ENCODE peak calls at places on chromosomes 16 and 17, in seven cellular contexts. Y is CD8-positive, alpha-beta T cell; N is left lung; Z is uterus; I is neural progenitor cell; Q is GM12878; B is heart left ventricle. H is an unnamed sample.

GRCh38 chr17:72222571-72222970 is 101.8 kb downstream of the SOX9 start:
- DNase-seq in B (no peak), I (no peak), N (no peak), Z (no peak), Q (no peak), Y (no peak), H (no peak)

GRCh38 chr17:76145231-76146052 is 4.4 kb upstream of the FOXJ1 start:
- DNase-seq in Q (peak; percentile 19), I (no peak), Y (peak; percentile 79), N (no peak), B (peak; percentile 15), Z (no peak), H (no peak)

GRCh38 chr16:454397-454940 is 29.0 kb downstream of the RAB11FIP3 start:
- DNase-seq in B (no peak), N (no peak), Z (no peak), Y (no peak), Q (no peak), I (no peak), H (no peak)

GRCh38 chr17:38575781-38576180 is 30.0 kb downstream of the SRCIN1 start:
- DNase-seq in Q (no peak), B (no peak), Y (no peak), I (no peak), Z (no peak), N (no peak), H (no peak)

GRCh38 chr16:72815348-72816318 is 232.3 kb downstream of the ZFHX3 start:
- DNase-seq in N (no peak), Q (peak; percentile 16), Z (no peak), Y (no peak), B (no peak), I (no peak), H (no peak)

GRCh38 chr16:6250516-6250915 is 1082.1 kb upstream of the RBFOX1 start:
- DNase-seq in Q (no peak), Y (no peak), I (no peak), Z (no peak), N (no peak), B (no peak), H (no peak)

GRCh38 chr17:73476890-73477350 is 165.1 kb upstream of the CDC42EP4 start:
- DNase-seq in Y (no peak), Z (no peak), Q (no peak), N (no peak), I (no peak), B (peak; percentile 84), H (no peak)

GRCh38 chr17:42895185-42895555 is 5.4 kb upstream of the G6PC1 start:
- DNase-seq in Z (peak; percentile 76), B (peak; percentile 67), I (no peak), Q (no peak), Y (no peak), N (peak; percentile 68), H (no peak)

GRCh38 chr16:2663553-2664521 is 18.5 kb upstream of the KCTD5 start:
- DNase-seq in Y (no peak), Z (no peak), I (no peak), B (no peak), N (no peak), Q (no peak), H (no peak)

GRCh38 chr17:29619251-29619650 is 3.5 kb downstream of the CORO6 start:
- DNase-seq in Y (no peak), Q (no peak), Z (no peak), N (no peak), B (peak; percentile 84), I (peak; percentile 57), H (no peak)

GRCh38 chr16:85320677-85321385 is 208.6 kb upstream of the CIBAR2 start:
- DNase-seq in N (no peak), I (no peak), B (no peak), Q (no peak), Y (no peak), Z (no peak), H (no peak)

GRCh38 chr17:43645765-43646481 is 15.8 kb downstream of the MEOX1 start:
- DNase-seq in I (peak; percentile 49), N (peak; percentile 50), Q (no peak), Y (no peak), Z (peak; percentile 72), B (peak; percentile 89), H (no peak)

GRCh38 chr17:307741-308507 is 44.7 kb downstream of the RPH3AL start:
- DNase-seq in B (peak; percentile 40), N (no peak), Y (no peak), Z (peak; percentile 76), I (no peak), Q (no peak), H (no peak)

GRCh38 chr17:73304438-73304837 is 7.4 kb downstream of the CDC42EP4 start:
- DNase-seq in Z (no peak), I (no peak), Q (no peak), N (no peak), B (no peak), Y (no peak), H (no peak)

GRCh38 chr17:81160306-81160705 is 5.0 kb upstream of the PVALEF start:
- DNase-seq in Q (no peak), I (no peak), Y (no peak), Z (no peak), N (peak; percentile 71), B (no peak), H (no peak)

GRCh38 chr16:3161235-3162018 is 26.6 kb upstream of the OR1F1 start:
- DNase-seq in Z (no peak), I (no peak), Y (no peak), Q (no peak), B (no peak), N (no peak), H (no peak)

GRCh38 chr17:42341568-42341967 is 46.7 kb downstream of the STAT3 start:
- DNase-seq in Z (no peak), Q (no peak), I (no peak), Y (no peak), N (no peak), B (no peak), H (no peak)

GRCh38 chr16:23682181-23682580 is 3.5 kb downstream of the PLK1 start:
- DNase-seq in N (no peak), Q (no peak), I (no peak), Y (no peak), Z (no peak), B (no peak), H (no peak)

GRCh38 chr16:22075776-22076175 is 16.6 kb upstream of the VWA3A start:
- DNase-seq in Z (no peak), N (no peak), I (no peak), Q (no peak), Y (no peak), B (no peak), H (no peak)

GRCh38 chr16:3992297-3993051 is 112.0 kb upstream of the CREBBP start:
- DNase-seq in Y (no peak), Z (no peak), Q (no peak), N (no peak), I (peak; percentile 75), B (no peak), H (no peak)

GRCh38 chr17:10120749-10121148 is 77.7 kb downstream of the GAS7 start:
- DNase-seq in Y (no peak), Z (no peak), B (no peak), N (no peak), I (no peak), Q (no peak), H (no peak)

GRCh38 chr16:450385-450784 is 24.9 kb downstream of the RAB11FIP3 start:
- DNase-seq in I (no peak), Q (peak; percentile 17), Y (no peak), N (no peak), B (no peak), Z (no peak), H (no peak)

GRCh38 chr17:82914375-82914774 is 74.6 kb upstream of the ZNF750 start:
- DNase-seq in N (no peak), Q (no peak), Y (no peak), I (no peak), Z (no peak), B (peak; percentile 73), H (no peak)

GRCh38 chr16:57563487-57563750 is 21.0 kb downstream of the ADGRG5 start:
- DNase-seq in Y (peak; percentile 25), Z (no peak), N (no peak), B (no peak), Q (no peak), I (no peak), H (no peak)

GRCh38 chr16:54208262-54208661 is 78.3 kb downstream of the IRX3 start:
- DNase-seq in Y (no peak), Z (no peak), I (peak; percentile 37), B (no peak), N (no peak), Q (no peak), H (no peak)

GRCh38 chr17:3924421-3925350 is 8.4 kb upstream of the P2RX1 start:
- DNase-seq in Z (no peak), I (no peak), Q (no peak), N (no peak), Y (no peak), B (peak; percentile 56), H (no peak)

GRCh38 chr16:82344157-82344556 is 174.1 kb upstream of the MPHOSPH6 start:
- DNase-seq in Q (no peak), N (no peak), B (no peak), Y (no peak), I (peak; percentile 47), Z (no peak), H (no peak)

GRCh38 chr17:82396601-82397435 is 21.3 kb upstream of the HEXD start:
- DNase-seq in Z (no peak), I (no peak), Y (no peak), B (peak; percentile 56), N (no peak), Q (no peak), H (no peak)

GRCh38 chr16:70706948-70707465 is 21.2 kb upstream of the MTSS2 start:
- DNase-seq in I (no peak), Y (no peak), Q (no peak), B (no peak), N (no peak), Z (peak; percentile 83), H (no peak)

GRCh38 chr17:2336215-2337151 is at the start of gene TSR1:
- DNase-seq in N (peak; percentile 93), I (peak; percentile 95), B (peak; percentile 92), Y (peak; percentile 92), Z (peak; percentile 89), Q (peak; percentile 55), H (peak; percentile 85)
- TF ChIP-seq CTCF in N (no peak), I (peak; percentile 35), B (peak; percentile 28), Y (peak; percentile 24), Z (peak; percentile 53), Q (peak; percentile 45), H (no peak)

DNA sequence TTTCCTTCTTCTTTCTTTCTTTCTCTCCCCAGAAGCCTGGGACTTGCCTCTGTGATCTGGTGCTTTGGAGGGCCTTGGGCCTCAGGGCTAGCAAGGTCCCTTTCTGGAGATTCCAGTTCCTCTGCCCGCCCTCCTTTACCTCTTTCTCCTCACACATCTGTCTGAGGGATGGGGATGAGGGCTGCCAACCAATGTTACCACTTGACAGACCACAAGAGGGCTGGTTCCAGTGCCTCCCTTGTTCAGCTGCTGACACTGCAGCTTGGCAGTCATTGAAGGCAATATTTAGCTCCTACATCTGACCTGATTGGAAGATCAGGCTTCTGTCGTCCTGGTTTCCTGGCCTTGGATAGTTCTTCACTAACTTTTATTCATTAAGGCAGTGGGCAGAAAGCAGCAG is 3.6 kb upstream of the ZNF652 start:
- DNase-seq in Y (no peak), I (peak; percentile 61), Z (no peak), N (no peak), B (peak; percentile 38), Q (no peak), H (no peak)
- TF ChIP-seq CTCF in Y (no peak), I (peak; percentile 36), Z (no peak), N (no peak), B (no peak), Q (no peak), H (no peak)

GRCh38 chr16:87173294-87173883 is 143.8 kb downstream of the C16orf95 start:
- DNase-seq in Q (no peak), Y (no peak), B (no peak), N (no peak), Z (no peak), I (no peak), H (no peak)
- TF ChIP-seq CTCF in Q (no peak), Y (no peak), B (no peak), N (no peak), Z (no peak), I (no peak), H (no peak)

GRCh38 chr16:27181020-27181419 is 22.3 kb upstream of the KDM8 start:
- DNase-seq in N (no peak), B (no peak), Q (no peak), Y (no peak), Z (no peak), I (no peak), H (no peak)
- TF ChIP-seq CTCF in N (no peak), B (no peak), Q (peak; percentile 35), Y (no peak), Z (no peak), I (no peak), H (no peak)

H was measured in activated B cell treated with CpG ODN at 0.5 μM for 24 hours.